ENCODE peak calls at places on chromosomes 11 and 22, in seven cellular contexts. U is SJSA1; N is tibial nerve; H is NCI-H748 treated with DMSO at 0.1 percent for 48 hours; Q is SW480; B is GM12891; O is stimulated activated CD4-positive, alpha-beta T cell treated with anti-CD3 and anti-CD28 coated beads, Interleukin-15, amount 100 ng/mL, for 1 hour. I is an unnamed sample.

GRCh38 chr11:10628506-10629236 is 60.2 kb upstream of the LYVE1 start:
- DNase-seq in B (no peak), H (no peak), U (no peak), O (no peak), Q (no peak), N (no peak), I (no peak)

GRCh38 chr22:22235564-22235963 is 9.0 kb upstream of the VPREB1 start:
- DNase-seq in U (peak; percentile 13), O (peak; percentile 13), N (peak; percentile 27), H (no peak), B (peak; percentile 50), Q (no peak), I (peak; percentile 71)

GRCh38 chr11:128057786-128058395 is 529.5 kb downstream of the ETS1 start:
- DNase-seq in N (no peak), H (no peak), O (no peak), B (no peak), U (no peak), Q (no peak), I (no peak)

GRCh38 chr11:62842171-62842717 is 2.9 kb upstream of the WDR74 start:
- DNase-seq in B (no peak), H (no peak), O (no peak), Q (peak; percentile 73), N (no peak), U (no peak), I (peak; percentile 67)

GRCh38 chr11:85809881-85810280 is 1.1 kb downstream of the SYTL2 start:
- DNase-seq in U (no peak), H (no peak), B (no peak), N (no peak), Q (peak; percentile 27), O (no peak), I (peak; percentile 54)

GRCh38 chr22:30325724-30326703 is 727 bp downstream of the TBC1D10A start:
- DNase-seq in H (no peak), O (peak; percentile 24), B (peak; percentile 51), U (peak; percentile 55), Q (peak; percentile 9), N (no peak), I (peak; percentile 41)

GRCh38 chr11:65487467-65488272 is 11.2 kb upstream of the MALAT1 start:
- DNase-seq in U (peak; percentile 100), H (peak; percentile 99), B (no peak), Q (peak; percentile 100), O (no peak), N (peak; percentile 100), I (peak; percentile 100)

GRCh38 chr11:28932940-28933339 is 824.8 kb downstream of the METTL15 start:
- DNase-seq in Q (no peak), U (no peak), B (no peak), N (no peak), O (no peak), H (no peak), I (peak; percentile 53)

GRCh38 chr11:76152086-76152658 is 54.1 kb downstream of the WNT11 start:
- DNase-seq in H (no peak), N (peak; percentile 93), Q (peak; percentile 50), U (peak; percentile 62), O (peak; percentile 77), B (peak; percentile 87), I (peak; percentile 91)

GRCh38 chr22:46735747-46736608 is 2.1 kb downstream of the CERK start:
- DNase-seq in N (no peak), H (no peak), B (no peak), O (no peak), U (no peak), Q (no peak), I (peak; percentile 49)

GRCh38 chr11:68751331-68751856 is at the start of gene TESMIN:
- DNase-seq in Q (peak; percentile 87), O (peak; percentile 88), H (peak; percentile 73), N (peak; percentile 74), U (peak; percentile 99), B (peak; percentile 94), I (peak; percentile 94)

GRCh38 chr11:47105974-47106373 is 70.7 kb downstream of the ARFGAP2 start:
- DNase-seq in O (no peak), N (no peak), H (no peak), Q (no peak), U (no peak), B (no peak), I (no peak)

GRCh38 chr22:37509026-37509886 is 10.0 kb downstream of the CARD10 start:
- DNase-seq in B (no peak), U (no peak), Q (no peak), H (no peak), N (no peak), O (no peak), I (no peak)

GRCh38 chr22:49224243-49224642 is 603.4 kb downstream of the BRD1 start:
- DNase-seq in N (no peak), U (no peak), B (no peak), O (no peak), H (no peak), Q (no peak), I (no peak)

GRCh38 chr11:115301029-115301428 is 203.2 kb downstream of the CADM1 start:
- DNase-seq in B (no peak), O (no peak), N (no peak), U (no peak), Q (no peak), H (no peak), I (no peak)

GRCh38 chr22:40741116-40741515 is 61.8 kb downstream of the MCHR1 start:
- DNase-seq in H (no peak), N (no peak), U (no peak), B (no peak), Q (no peak), O (no peak), I (no peak)

I was measured in GM23338.